ENCODE peak calls at places on chromosomes 7 and 10, in nine cellular contexts. V, N, S, B, A, T, U, Y and C are unnamed samples.

GRCh38 chr7:127863082-127863481 is 168.2 kb downstream of the LRRC4 start:
- DNase-seq in V (no peak), N (no peak), S (no peak), B (no peak), A (no peak), T (no peak), U (no peak), Y (no peak), C (no peak)

GRCh38 chr10:97891497-97892167 is 42.0 kb downstream of the GOLGA7B start:
- DNase-seq in V (no peak), N (no peak), S (no peak), B (no peak), A (no peak), T (peak), U (no peak), Y (no peak), C (no peak)

GRCh38 chr7:149196151-149196704 is 882 bp downstream of the ZNF282 start:
- DNase-seq in V (no peak), N (no peak), S (peak), B (no peak), A (no peak), T (no peak), U (no peak), Y (peak), C (peak)

GRCh38 chr7:69871886-69872592 is 273.8 kb downstream of the AUTS2 start:
- DNase-seq in V (no peak), N (no peak), S (no peak), B (no peak), A (no peak), T (peak), U (no peak), Y (no peak), C (no peak)

GRCh38 chr10:63919576-63920279 is 398.5 kb downstream of the REEP3 start:
- DNase-seq in V (no peak), N (no peak), S (no peak), B (no peak), A (no peak), T (no peak), U (no peak), Y (no peak), C (no peak)

GRCh38 chr7:11843113-11843765 is 11.2 kb upstream of the THSD7A start:
- DNase-seq in V (no peak), N (no peak), S (no peak), B (no peak), A (no peak), T (no peak), U (no peak), Y (no peak), C (no peak)

GRCh38 chr7:98733036-98733435 is 116.0 kb downstream of the NPTX2 start:
- DNase-seq in V (peak), N (peak), S (peak), B (peak), A (no peak), T (peak), U (no peak), Y (peak), C (peak)

GRCh38 chr10:3203972-3204371 is 31.4 kb upstream of the PITRM1 start:
- DNase-seq in V (no peak), N (no peak), S (no peak), B (no peak), A (no peak), T (no peak), U (no peak), Y (no peak), C (no peak)

GRCh38 chr10:6247041-6247712 is 44.4 kb downstream of the PFKFB3 start:
- DNase-seq in V (no peak), N (no peak), S (peak), B (no peak), A (no peak), T (no peak), U (no peak), Y (peak), C (no peak)

GRCh38 chr7:82423446-82423845 is 20.1 kb downstream of the CACNA2D1 start:
- DNase-seq in V (no peak), N (no peak), S (no peak), B (no peak), A (no peak), T (no peak), U (no peak), Y (peak), C (no peak)

GRCh38 chr10:3172081-3172445 is 519 bp downstream of the PITRM1 start:
- DNase-seq in V (no peak), N (no peak), S (no peak), B (peak), A (no peak), T (peak), U (no peak), Y (peak), C (peak)

GRCh38 chr10:113520606-113521481 is 32.0 kb upstream of the HABP2 start:
- DNase-seq in V (peak), N (peak), S (peak), B (peak), A (peak), T (peak), U (no peak), Y (peak), C (peak)

GRCh38 chr10:46559231-46559671 is 2.8 kb upstream of the GPRIN2 start:
- DNase-seq in V (peak), N (no peak), S (peak), B (no peak), A (no peak), T (no peak), U (no peak), Y (no peak), C (no peak)

GRCh38 chr10:119517235-119518141 is 25.0 kb downstream of the RGS10 start:
- DNase-seq in V (no peak), N (no peak), S (peak), B (no peak), A (no peak), T (no peak), U (no peak), Y (peak), C (no peak)

GRCh38 chr7:158245724-158246041 is 341.9 kb downstream of the PTPRN2 start:
- DNase-seq in V (no peak), N (no peak), S (no peak), B (no peak), A (no peak), T (no peak), U (no peak), Y (no peak), C (no peak)

GRCh38 chr7:158355456-158356065 is 232.1 kb downstream of the PTPRN2 start:
- DNase-seq in V (peak), N (no peak), S (peak), B (no peak), A (no peak), T (no peak), U (no peak), Y (no peak), C (peak)

GRCh38 chr10:123007558-123008378 is 827 bp downstream of the IKZF5 start:
- DNase-seq in V (no peak), N (peak), S (peak), B (peak), A (no peak), T (peak), U (peak), Y (peak), C (peak)

GRCh38 chr7:123719481-123719806 is 29.4 kb downstream of the WASL start:
- DNase-seq in V (no peak), N (no peak), S (no peak), B (no peak), A (no peak), T (no peak), U (no peak), Y (peak), C (no peak)

GRCh38 chr10:24440817-24441790 is 232.2 kb downstream of the KIAA1217 start:
- DNase-seq in V (no peak), N (no peak), S (no peak), B (no peak), A (no peak), T (no peak), U (no peak), Y (no peak), C (no peak)

GRCh38 chr7:5681979-5682546 is 99.4 kb downstream of the RNF216 start:
- DNase-seq in V (no peak), N (no peak), S (no peak), B (no peak), A (no peak), T (no peak), U (no peak), Y (no peak), C (no peak)

GRCh38 chr7:70405241-70405640 is 726.7 kb upstream of the GALNT17 start:
- DNase-seq in V (no peak), N (no peak), S (no peak), B (no peak), A (no peak), T (no peak), U (peak), Y (no peak), C (no peak)

GRCh38 chr7:78873117-78873516 is 580.4 kb downstream of the MAGI2 start:
- DNase-seq in V (no peak), N (no peak), S (peak), B (no peak), A (no peak), T (no peak), U (no peak), Y (no peak), C (no peak)

GRCh38 chr10:113087082-113088029 is 137.3 kb downstream of the TCF7L2 start:
- DNase-seq in V (no peak), N (peak), S (peak), B (peak), A (no peak), T (peak), U (peak), Y (peak), C (peak)

GRCh38 chr7:44415047-44415446 is 75.4 kb downstream of the NUDCD3 start:
- DNase-seq in V (no peak), N (no peak), S (no peak), B (peak), A (no peak), T (no peak), U (peak), Y (no peak), C (peak)

GRCh38 chr7:1368150-1368681 is 91.1 kb downstream of the MICALL2 start:
- DNase-seq in V (no peak), N (no peak), S (no peak), B (no peak), A (no peak), T (no peak), U (no peak), Y (no peak), C (no peak)

GRCh38 chr10:60618861-60619260 is 159.4 kb upstream of the CDK1 start:
- DNase-seq in V (no peak), N (no peak), S (no peak), B (no peak), A (no peak), T (no peak), U (no peak), Y (no peak), C (no peak)

GRCh38 chr10:109996225-109996624 is 11.6 kb upstream of the ADD3 start:
- DNase-seq in V (no peak), N (no peak), S (no peak), B (no peak), A (no peak), T (peak), U (no peak), Y (no peak), C (no peak)

DNA sequence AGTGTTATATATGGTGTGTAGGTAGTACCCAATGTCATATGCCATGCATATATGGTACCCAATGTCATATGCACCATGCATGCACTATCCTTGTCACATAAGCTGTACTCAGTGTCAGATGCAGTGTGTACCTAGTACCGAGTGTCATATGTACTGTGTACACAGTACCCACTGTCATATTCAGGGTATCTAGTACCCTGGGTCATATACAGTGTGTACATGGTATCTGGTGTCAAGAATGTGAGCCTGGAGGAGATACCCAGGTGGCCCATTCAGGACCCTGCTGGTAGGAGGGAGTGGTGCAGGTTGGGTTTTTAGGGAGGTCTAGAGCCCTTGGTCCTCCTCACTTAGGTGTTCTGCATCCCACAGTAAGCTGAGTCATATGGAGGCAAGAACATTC is 1.8 kb downstream of the ZMYND11 start:
- DNase-seq in V (no peak), N (peak), S (peak), B (peak), A (no peak), T (peak), U (no peak), Y (no peak), C (peak)
- TF ChIP-seq CTCF in V (peak), N (peak), S (peak), B (no peak), A (peak), T (peak), U (peak), Y (peak), C (peak)

DNA sequence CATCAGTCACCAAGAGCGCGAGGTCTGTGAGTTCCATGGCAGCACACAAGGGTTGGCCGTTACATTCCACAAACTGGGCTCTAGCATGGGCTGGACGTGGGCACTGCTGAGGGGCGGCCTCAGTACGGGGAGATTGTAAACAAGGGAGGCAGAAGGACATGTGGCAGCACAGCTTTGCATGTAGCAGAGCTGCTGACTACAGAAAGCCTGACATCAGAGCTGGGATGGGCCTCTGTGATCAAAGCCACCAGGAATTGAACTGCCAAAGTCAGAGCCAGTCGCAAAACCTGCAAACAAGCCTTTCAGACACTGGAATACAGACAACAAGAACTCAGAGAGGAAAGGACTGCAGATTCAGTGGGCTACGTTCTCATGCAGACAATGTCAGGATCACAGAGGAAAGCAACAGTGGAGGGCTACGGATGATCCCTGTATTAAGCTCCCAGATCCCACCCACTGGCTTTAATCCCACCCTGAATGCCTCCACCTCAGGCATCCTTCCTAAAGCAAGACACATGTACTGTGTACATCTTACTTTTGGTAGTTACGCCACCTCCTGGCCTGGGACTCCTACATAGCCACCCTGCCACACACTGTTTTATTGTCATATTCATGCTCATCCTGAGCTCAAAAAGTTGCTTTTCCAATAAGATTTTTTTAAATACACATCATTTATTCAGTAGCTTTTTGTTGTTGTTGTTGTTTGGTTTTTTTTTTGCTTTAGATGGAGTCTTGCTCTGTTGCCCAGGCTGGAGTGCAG is 291.1 kb upstream of the IMMP2L start:
- DNase-seq in V (no peak), N (no peak), S (no peak), B (no peak), A (no peak), T (no peak), U (no peak), Y (peak), C (peak)
- TF ChIP-seq CTCF in V (no peak), N (no peak), S (peak), B (no peak), A (no peak), T (peak), U (no peak), Y (peak), C (no peak)

DNA sequence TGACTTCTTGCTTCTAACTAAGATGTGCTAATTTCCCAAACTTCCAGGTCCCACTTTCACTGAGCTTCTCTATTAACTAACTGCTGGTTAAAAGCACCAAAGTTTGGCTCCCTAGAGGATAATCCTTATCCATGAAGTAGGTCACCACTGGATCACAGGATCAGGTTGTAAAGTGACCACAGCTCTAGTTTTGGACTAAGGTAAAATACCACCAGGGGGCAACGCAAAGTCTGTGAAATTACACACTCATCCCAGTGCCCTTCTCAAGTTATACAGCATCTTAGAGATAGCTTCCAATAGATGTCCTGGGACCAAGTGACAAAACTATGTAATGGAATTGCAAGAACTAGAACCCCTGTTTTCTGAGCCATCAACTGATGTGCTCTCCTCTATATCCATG is 116.4 kb upstream of the ASAH2 start:
- DNase-seq in V (peak), N (peak), S (peak), B (no peak), A (no peak), T (peak), U (no peak), Y (peak), C (peak)
- TF ChIP-seq CTCF in V (peak), N (no peak), S (peak), B (peak), A (peak), T (peak), U (peak), Y (peak), C (peak)

DNA sequence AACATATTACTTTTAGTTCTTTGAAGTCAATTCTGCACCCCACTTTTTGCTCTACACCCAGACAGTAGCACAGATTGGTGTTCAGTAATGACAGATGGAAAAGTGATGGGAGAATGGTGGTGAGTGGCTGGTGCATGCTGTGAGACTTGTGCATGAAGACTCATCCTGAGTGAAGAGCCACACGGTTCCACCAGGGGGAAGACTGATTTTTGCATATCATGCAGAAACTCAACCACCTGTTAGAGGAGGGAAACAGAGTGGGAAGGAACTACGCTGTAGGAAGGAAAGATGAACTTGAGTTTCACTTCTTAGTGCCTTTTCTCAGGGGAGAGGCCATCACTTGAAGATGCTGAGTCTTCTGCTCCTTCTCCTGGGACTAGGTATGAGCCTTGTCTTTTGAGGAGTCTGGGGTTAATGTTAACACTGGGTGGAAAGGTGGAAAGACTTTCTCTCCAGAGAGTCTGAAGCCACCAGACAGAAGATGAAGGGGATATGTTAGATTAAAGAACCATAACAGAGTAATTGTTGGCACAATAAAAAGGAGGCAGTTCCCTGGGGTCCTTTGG is 9.3 kb upstream of the PRSS1 start:
- DNase-seq in V (no peak), N (no peak), S (no peak), B (no peak), A (no peak), T (no peak), U (no peak), Y (peak), C (peak)
- TF ChIP-seq CTCF in V (no peak), N (no peak), S (peak), B (no peak), A (no peak), T (no peak), U (no peak), Y (no peak), C (no peak)